ENCODE peak calls at places on chromosomes 16 and 17, in nine cellular contexts. A is GM12878, W is thyroid gland, H is AG09319, G is PC-3, S is AG09309, E is coronary artery, C is GM06990, N is right lobe of liver. I is an unnamed sample.

GRCh38 chr17:17971431-17972125 is 622 bp downstream of the TOM1L2 start:
- DNase-seq in A (no peak), W (peak; percentile 55), H (no peak), G (no peak), S (no peak), E (no peak), C (no peak), N (peak; percentile 68), I (no peak)

GRCh38 chr17:67531291-67531690 is 154.2 kb downstream of the PITPNC1 start:
- DNase-seq in A (no peak), W (peak; percentile 62), H (no peak), G (no peak), S (no peak), E (peak; percentile 64), C (peak; percentile 42), N (no peak), I (peak; percentile 83)

GRCh38 chr16:49588729-49589384 is 215.3 kb downstream of the C16orf78 start:
- DNase-seq in A (no peak), W (no peak), H (no peak), G (no peak), S (no peak), E (peak; percentile 14), C (no peak), N (peak; percentile 16), I (no peak)

GRCh38 chr16:24539850-24540484 is 601 bp downstream of the RBBP6 start:
- DNase-seq in A (no peak), W (peak; percentile 67), H (peak; percentile 5), G (no peak), S (no peak), E (no peak), C (no peak), N (peak; percentile 70), I (no peak)

GRCh38 chr16:85562102-85562786 is 50.9 kb upstream of the GSE1 start:
- DNase-seq in A (no peak), W (peak; percentile 86), H (no peak), G (no peak), S (no peak), E (no peak), C (no peak), N (no peak), I (no peak)

GRCh38 chr17:61132524-61133025 is 267.1 kb upstream of the TBX2 start:
- DNase-seq in A (no peak), W (no peak), H (no peak), G (no peak), S (no peak), E (no peak), C (no peak), N (no peak), I (no peak)

GRCh38 chr17:65594585-65594940 is 33.1 kb upstream of the AXIN2 start:
- DNase-seq in A (no peak), W (no peak), H (no peak), G (no peak), S (no peak), E (no peak), C (no peak), N (no peak), I (no peak)

GRCh38 chr16:57632568-57632967 is 4.1 kb downstream of the ADGRG1 start:
- DNase-seq in A (no peak), W (no peak), H (no peak), G (no peak), S (no peak), E (no peak), C (no peak), N (no peak), I (no peak)

GRCh38 chr17:75273968-75274708 is 3.1 kb upstream of the MIF4GD start:
- DNase-seq in A (no peak), W (no peak), H (no peak), G (peak; percentile 53), S (no peak), E (no peak), C (no peak), N (no peak), I (no peak)

GRCh38 chr17:33002245-33002644 is 10.6 kb downstream of the SPACA3 start:
- DNase-seq in A (no peak), W (no peak), H (no peak), G (no peak), S (no peak), E (no peak), C (no peak), N (no peak), I (no peak)

GRCh38 chr16:1377406-1378010 is 25.8 kb downstream of the GNPTG start:
- DNase-seq in A (no peak), W (no peak), H (no peak), G (no peak), S (no peak), E (no peak), C (no peak), N (no peak), I (no peak)

GRCh38 chr17:65783845-65784334 is 222.4 kb upstream of the AXIN2 start:
- DNase-seq in A (no peak), W (no peak), H (peak; percentile 54), G (peak; percentile 98), S (peak; percentile 82), E (no peak), C (no peak), N (no peak), I (no peak)

GRCh38 chr17:1412185-1413110 is 12.4 kb upstream of the YWHAE start:
- DNase-seq in A (no peak), W (peak; percentile 25), H (no peak), G (no peak), S (no peak), E (no peak), C (no peak), N (peak; percentile 72), I (no peak)

GRCh38 chr16:56119138-56119537 is 72.2 kb upstream of the GNAO1 start:
- DNase-seq in A (peak; percentile 3), W (no peak), H (no peak), G (no peak), S (no peak), E (no peak), C (peak; percentile 9), N (no peak), I (no peak)

GRCh38 chr16:23206986-23207385 is 24.4 kb downstream of the SCNN1G start:
- DNase-seq in A (no peak), W (peak; percentile 87), H (no peak), G (no peak), S (no peak), E (no peak), C (no peak), N (no peak), I (no peak)

GRCh38 chr17:74020522-74020921 is 183.0 kb upstream of the RPL38 start:
- DNase-seq in A (no peak), W (no peak), H (no peak), G (no peak), S (no peak), E (no peak), C (no peak), N (no peak), I (no peak)

GRCh38 chr17:47785538-47786123 is 36.0 kb downstream of the OSBPL7 start:
- DNase-seq in A (no peak), W (peak; percentile 32), H (no peak), G (peak; percentile 47), S (no peak), E (peak; percentile 43), C (no peak), N (no peak), I (no peak)

DNA sequence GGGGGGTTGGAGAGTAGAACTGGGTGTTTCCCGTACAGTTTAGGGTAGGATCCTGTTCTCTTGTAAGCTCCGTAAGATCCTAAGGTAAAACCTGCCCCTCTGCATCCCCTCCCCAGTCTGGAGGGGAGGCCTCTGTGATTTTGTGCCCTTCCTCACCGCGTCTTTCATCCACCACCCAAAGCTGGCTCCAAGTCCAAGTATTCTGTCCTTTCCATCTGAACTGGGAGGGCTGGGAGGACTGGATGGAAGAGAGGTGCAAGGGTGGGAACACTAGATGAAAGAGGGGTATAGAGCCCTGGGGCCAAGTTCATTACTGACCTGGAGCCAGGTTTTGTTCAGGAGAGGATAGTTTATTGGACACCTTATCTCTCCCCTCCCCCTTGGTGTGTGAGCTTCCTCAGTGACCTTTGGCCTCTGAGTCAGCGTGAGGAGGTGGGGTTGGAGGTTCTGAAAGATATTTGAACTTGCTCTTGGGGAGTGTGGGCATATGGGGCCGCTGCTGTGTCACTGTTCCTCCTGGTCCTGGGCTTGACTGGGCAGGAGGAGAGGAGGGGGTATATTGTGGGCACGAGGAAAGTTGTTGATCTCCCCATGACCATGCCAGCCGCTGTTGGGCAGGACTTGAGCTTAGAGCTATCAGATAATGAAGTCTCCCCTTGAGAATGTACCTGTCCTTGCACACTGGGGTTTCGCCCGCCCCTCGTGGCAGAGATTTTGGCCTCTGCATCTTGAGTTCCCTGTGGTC is 1.6 kb downstream of the LASP1 start:
- DNase-seq in A (peak; percentile 45), W (peak; percentile 43), H (no peak), G (peak; percentile 81), S (no peak), E (no peak), C (no peak), N (peak; percentile 88), I (peak; percentile 66)
- TF ChIP-seq CTCF in A (peak; percentile 21), W (no peak), H (no peak), G (peak; percentile 25), S (no peak), E (no peak), C (peak; percentile 38), N (no peak), I (peak; percentile 46)

GRCh38 chr16:71440669-71441347 is 1.0 kb downstream of the TLE7 start:
- DNase-seq in A (no peak), W (no peak), H (no peak), G (peak; percentile 12), S (no peak), E (no peak), C (no peak), N (no peak), I (peak; percentile 51)
- TF ChIP-seq CTCF in A (peak; percentile 34), W (no peak), H (no peak), G (peak; percentile 57), S (peak; percentile 11), E (no peak), C (peak; percentile 48), N (no peak), I (peak; percentile 56)

GRCh38 chr16:52069866-52070265 is 477.1 kb downstream of the TOX3 start:
- DNase-seq in A (no peak), W (no peak), H (no peak), G (peak; percentile 2), S (no peak), E (no peak), C (no peak), N (no peak), I (no peak)
- TF ChIP-seq CTCF in A (no peak), W (no peak), H (no peak), G (peak; percentile 21), S (no peak), E (no peak), C (no peak), N (peak; percentile 26), I (no peak)

DNA sequence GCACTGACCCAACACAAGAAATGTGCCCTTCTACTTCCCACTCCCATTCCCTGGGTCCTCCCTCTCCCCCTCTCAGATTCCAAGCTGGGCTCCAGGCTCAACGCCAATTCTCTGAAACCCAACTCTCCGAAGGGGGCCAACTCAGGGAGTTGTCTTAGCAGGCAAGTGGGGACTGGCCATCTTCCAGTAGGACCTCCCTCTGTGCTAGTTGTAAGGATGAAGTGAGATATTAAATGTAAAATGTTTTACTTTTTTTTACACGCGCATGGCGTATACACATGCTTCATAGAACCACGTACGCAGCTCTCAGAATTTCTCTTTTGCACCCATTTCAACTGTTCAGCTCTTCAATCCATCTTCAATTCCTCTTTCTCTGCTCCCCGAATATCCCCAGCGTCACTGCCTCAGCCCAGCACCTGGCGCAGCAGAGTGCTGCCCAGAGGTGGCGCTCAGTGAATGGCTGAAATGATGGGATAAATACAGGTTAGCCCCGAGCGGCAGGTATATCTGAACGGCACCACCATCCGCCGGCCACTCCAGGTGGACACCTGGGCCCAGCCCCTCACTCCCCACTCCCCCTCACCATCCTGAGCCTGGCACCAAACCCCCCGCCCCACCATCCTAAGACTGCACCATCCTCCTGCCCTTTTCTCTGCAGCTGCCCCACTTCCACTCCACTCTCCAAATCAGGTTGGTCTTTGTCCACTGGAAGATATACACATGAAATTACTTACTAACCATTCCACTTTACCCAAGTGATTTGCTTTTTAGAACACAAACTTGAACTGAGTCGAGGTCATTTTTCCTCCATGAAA is 43.9 kb upstream of the TNRC6C start:
- DNase-seq in A (no peak), W (peak; percentile 40), H (no peak), G (no peak), S (no peak), E (no peak), C (no peak), N (no peak), I (no peak)
- TF ChIP-seq CTCF in A (no peak), W (peak; percentile 29), H (no peak), G (peak; percentile 50), S (no peak), E (no peak), C (peak; percentile 34), N (peak; percentile 33), I (no peak)